ENCODE peak calls at places on chromosomes 5 and 9, in eight cellular contexts. Z is neural crest cell; V is activated naive CD4-positive, alpha-beta T cell treated with anti-CD3 and anti-CD28 coated beads, Interleukin-2, amount 50 U/mL, for 16 hours; W is NCI-H524 treated with DMSO at 0.1 percent for 48 hours; D is stimulated activated effector memory CD8-positive, alpha-beta T cell treated with anti-CD3 and anti-CD28 coated beads, Interleukin-12 subunit alpha, Interleukin-12 subunit beta, amount 100 ng/mL, for 72 hours; E is HTR-8/SVneo; J is Panc1; H is stimulated activated CD8-positive, alpha-beta memory T cell treated with anti-CD3 and anti-CD28 coated beads, Interleukin-7, amount 100 ng/mL, for 24 hours. Q is an unnamed sample.

GRCh38 chr9:78221425-78221824 is 14.4 kb upstream of the CEP78 start:
- DNase-seq in W (no peak), E (no peak), H (no peak), Z (no peak), J (no peak), V (no peak), D (no peak), Q (no peak)

GRCh38 chr5:15702102-15702501 is 202.1 kb downstream of the FBXL7 start:
- DNase-seq in D (no peak), E (peak; percentile 26), H (no peak), J (no peak), V (no peak), Z (no peak), W (no peak), Q (no peak)

GRCh38 chr5:68074048-68074632 is 141.4 kb upstream of the PIK3R1 start:
- DNase-seq in V (no peak), H (no peak), J (no peak), D (no peak), Z (no peak), W (no peak), E (no peak), Q (no peak)

GRCh38 chr5:110957934-110958333 is 113.6 kb upstream of the TSLP start:
- DNase-seq in Z (no peak), V (no peak), J (no peak), E (no peak), H (no peak), D (no peak), W (no peak), Q (no peak)

GRCh38 chr5:145680169-145680568 is 155.0 kb downstream of the PRELID2 start:
- DNase-seq in H (no peak), V (no peak), D (no peak), E (no peak), W (no peak), Z (no peak), J (no peak), Q (no peak)

GRCh38 chr5:76701298-76701697 is 14.6 kb upstream of the F2R start:
- DNase-seq in D (no peak), Z (no peak), V (no peak), W (no peak), H (no peak), E (peak; percentile 68), J (no peak), Q (no peak)

GRCh38 chr5:135254183-135254582 is 144.8 kb downstream of the MACROH2A1 start:
- DNase-seq in V (no peak), W (no peak), Z (no peak), D (no peak), H (no peak), J (no peak), E (no peak), Q (no peak)

GRCh38 chr5:172505403-172505759 is 51.1 kb upstream of the SH3PXD2B start:
- DNase-seq in H (no peak), E (no peak), W (no peak), Z (no peak), V (no peak), J (no peak), D (no peak), Q (no peak)

GRCh38 chr5:173094012-173094661 is 38.0 kb downstream of the CREBRF start:
- DNase-seq in V (no peak), W (no peak), Z (no peak), D (no peak), J (no peak), E (no peak), H (no peak), Q (no peak)

GRCh38 chr5:138726848-138727247 is 26.4 kb upstream of the CTNNA1 start:
- DNase-seq in E (no peak), D (no peak), W (no peak), H (no peak), V (no peak), J (no peak), Z (no peak), Q (no peak)

GRCh38 chr5:128228506-128228905 is 144.9 kb downstream of the SLC12A2 start:
- DNase-seq in D (no peak), W (no peak), H (no peak), E (no peak), Z (no peak), V (no peak), J (no peak), Q (no peak)

GRCh38 chr9:38212016-38212415 is 143.0 kb upstream of the SHB start:
- DNase-seq in D (no peak), Z (no peak), H (no peak), V (no peak), W (no peak), E (no peak), J (no peak), Q (no peak)